ENCODE peak calls at places on chromosomes 6 and 20, in six cellular contexts. Y is Peyer's patch, A is lower leg skin, M is stomach, L is spleen, X is uterus. H is an unnamed sample.

GRCh38 chr20:58576590-58576944 is 61.4 kb upstream of the APCDD1L start:
- DNase-seq in X (no peak), M (no peak), A (no peak), Y (no peak), L (peak; percentile 51), H (no peak)

GRCh38 chr20:35286077-35286898 is 1.7 kb upstream of the EIF6 start:
- DNase-seq in A (no peak), M (no peak), L (no peak), X (no peak), Y (no peak), H (no peak)

GRCh38 chr6:22164236-22164635 is 132.6 kb downstream of the PRL start:
- DNase-seq in L (no peak), A (no peak), M (no peak), X (no peak), Y (no peak), H (no peak)

GRCh38 chr6:127539292-127539691 is 20.2 kb upstream of the MTCL3 start:
- DNase-seq in L (no peak), A (no peak), M (no peak), X (no peak), Y (no peak), H (no peak)

GRCh38 chr6:84182001-84182400 is 45.4 kb downstream of the CEP162 start:
- DNase-seq in L (no peak), X (no peak), M (no peak), Y (no peak), A (no peak), H (no peak)

GRCh38 chr6:3518356-3518841 is 61.5 kb upstream of the SLC22A23 start:
- DNase-seq in Y (peak; percentile 75), A (peak; percentile 92), X (peak; percentile 20), L (no peak), M (peak; percentile 31), H (peak; percentile 82)

GRCh38 chr6:34562861-34563512 is 6.9 kb upstream of the SPDEF start:
- DNase-seq in L (no peak), Y (no peak), M (peak; percentile 83), A (no peak), X (no peak), H (no peak)

GRCh38 chr6:20455175-20456075 is 53.7 kb downstream of the E2F3 start:
- DNase-seq in A (no peak), L (no peak), Y (no peak), X (no peak), M (no peak), H (no peak)

DNA sequence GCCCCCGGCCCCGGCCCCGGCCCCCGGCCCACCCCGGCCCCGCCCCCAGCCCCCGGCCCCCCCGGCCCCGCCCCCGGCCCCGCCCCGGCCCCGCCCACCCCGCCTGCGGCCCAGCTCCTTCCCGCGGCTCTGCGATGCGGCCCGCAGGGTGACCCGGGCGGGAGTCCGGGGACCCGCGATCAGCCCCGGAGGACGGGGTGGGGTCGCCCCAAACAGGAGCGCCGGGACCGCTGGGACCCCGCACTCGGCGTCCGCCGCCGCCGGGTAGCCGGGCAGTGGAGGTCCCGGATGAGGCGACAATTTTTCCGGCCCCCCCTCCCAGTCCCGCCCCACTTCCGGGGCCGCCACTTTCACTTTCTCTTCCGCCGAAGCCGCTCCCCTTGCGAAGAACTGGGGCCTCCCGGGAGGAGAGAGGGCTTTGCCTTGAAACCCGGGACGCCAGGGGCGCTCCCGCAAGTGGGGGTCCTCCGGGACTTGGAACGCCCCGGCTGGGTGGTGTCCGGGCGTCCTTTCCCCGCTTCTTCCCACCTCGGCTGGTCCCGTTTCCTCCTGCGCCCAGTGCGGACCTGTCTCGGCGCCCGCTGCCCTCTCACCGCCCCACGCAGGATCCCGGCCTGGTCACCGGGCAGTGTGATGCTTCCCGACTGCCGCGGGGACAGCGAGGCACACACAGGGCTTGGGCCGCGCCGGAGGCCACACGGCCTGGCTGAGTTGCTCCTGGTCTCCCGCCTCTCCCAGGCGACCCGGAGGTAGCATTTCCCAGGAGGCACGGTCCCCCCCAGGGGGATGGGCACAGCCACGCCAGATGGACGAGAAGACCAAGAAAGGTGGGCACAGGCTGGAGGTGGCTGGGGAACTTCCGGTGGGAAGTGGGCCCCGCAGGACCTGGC is at the start of gene RBCK1:
- DNase-seq in Y (peak; percentile 93), X (peak; percentile 90), M (peak; percentile 88), L (peak; percentile 97), A (peak; percentile 97), H (peak; percentile 95)
- TF ChIP-seq POLR2A in Y (peak; percentile 77), X (peak; percentile 41), M (no peak), L (peak; percentile 15), A (no peak), H (no peak)

DNA sequence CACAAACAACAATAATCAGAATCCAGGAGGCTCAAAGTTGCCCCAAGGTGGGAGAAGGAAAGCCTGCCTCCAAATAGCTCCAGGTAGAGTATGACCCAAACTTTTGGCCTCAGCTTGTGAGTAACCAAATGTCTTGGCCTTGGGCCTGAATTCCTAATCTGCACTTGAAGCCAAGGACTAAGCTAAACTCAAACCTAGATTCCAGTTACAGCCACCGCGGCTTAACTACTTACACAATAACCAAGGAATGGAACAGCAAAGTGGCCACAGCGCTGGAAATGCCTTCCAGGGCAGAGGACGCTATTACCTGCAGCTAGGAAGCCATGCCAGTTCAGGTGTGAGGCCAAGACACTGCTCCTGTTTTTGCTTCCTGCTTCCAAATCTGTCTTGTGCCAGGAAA is 4.6 kb downstream of the NINL start:
- DNase-seq in X (no peak), Y (no peak), A (peak; percentile 80), L (peak; percentile 41), M (peak; percentile 47), H (no peak)
- TF ChIP-seq POLR2A in X (no peak), Y (no peak), A (no peak), L (no peak), M (no peak), H (no peak)

GRCh38 chr6:144093658-144094057 is 1.7 kb downstream of the SF3B5 start:
- DNase-seq in Y (no peak), L (no peak), X (no peak), M (no peak), A (no peak), H (no peak)

GRCh38 chr6:144094731-144095133 is 641 bp downstream of the SF3B5 start:
- DNase-seq in X (no peak), A (no peak), Y (no peak), M (no peak), L (peak; percentile 68), H (no peak)

GRCh38 chr6:144093236-144093635 is 2.1 kb downstream of the SF3B5 start:
- DNase-seq in M (no peak), L (no peak), A (no peak), Y (no peak), X (no peak), H (no peak)

GRCh38 chr6:144098993-144099392 is 3.6 kb upstream of the SF3B5 start:
- DNase-seq in L (no peak), M (no peak), A (no peak), Y (no peak), X (no peak), H (no peak)

GRCh38 chr6:144095134-144096002 is at the start of gene SF3B5:
- DNase-seq in A (peak; percentile 100), X (peak; percentile 97), M (peak; percentile 99), Y (peak; percentile 100), L (peak; percentile 99), H (peak; percentile 51)
- TF ChIP-seq POLR2A in A (peak; percentile 48), X (peak; percentile 76), M (no peak), Y (peak; percentile 81), L (peak; percentile 61), H (peak; percentile 82)

DNA sequence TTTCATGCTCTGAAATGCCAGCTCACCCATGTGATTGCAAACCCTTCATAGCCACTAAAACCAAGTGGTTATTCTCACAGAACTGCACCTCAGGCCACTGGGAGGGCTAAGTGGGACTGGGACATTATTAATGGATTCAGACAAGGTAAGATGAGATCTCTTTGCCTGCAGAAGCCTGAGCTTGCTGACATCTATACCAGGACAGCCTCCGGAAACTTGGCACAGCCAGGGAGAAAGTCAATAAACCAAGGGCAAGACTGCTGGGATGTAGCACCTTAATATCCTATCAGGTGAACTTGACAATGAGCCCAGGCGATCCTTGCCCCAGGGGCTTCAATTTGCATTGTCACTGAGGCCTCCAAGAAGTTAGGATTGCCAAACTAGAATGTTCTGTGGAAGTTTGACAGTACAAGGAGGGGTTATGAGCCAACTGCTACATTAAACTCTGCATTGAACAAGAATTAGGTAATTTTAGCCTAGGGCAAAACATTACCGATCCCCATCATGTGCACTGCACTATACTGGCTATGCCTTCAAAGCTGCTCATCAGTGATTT is 60.1 kb upstream of the RALGAPA2 start:
- DNase-seq in X (no peak), M (no peak), L (no peak), A (no peak), Y (no peak), H (no peak)
- TF ChIP-seq POLR2A in X (no peak), M (no peak), L (no peak), A (no peak), Y (no peak), H (no peak)